ENCODE peak calls at places on chromosomes 7 and 10, in four cellular contexts. D is mesendoderm, Y is H9, I is IMR-90. P is an unnamed sample.
A peak's percentile ranks its signal among the peaks of the same experiment; 100 is the strongest.

GRCh38 chr7:139192014-139192706 is 38.9 kb upstream of the UBN2 start:
- DNase-seq in D (no peak), Y (no peak), I (peak; percentile 25), P (no peak)

GRCh38 chr10:6171891-6172354 is 30.8 kb upstream of the PFKFB3 start:
- DNase-seq in Y (no peak), D (no peak), I (peak; percentile 96), P (peak; percentile 53)

GRCh38 chr10:75379234-75379724 is 22.3 kb downstream of the ZNF503 start:
- DNase-seq in I (no peak), Y (no peak), D (no peak), P (peak; percentile 68)

GRCh38 chr7:39566056-39566921 is at the start of gene YAE1:
- DNase-seq in D (peak; percentile 90), I (peak; percentile 64), Y (peak; percentile 78), P (peak; percentile 78)

GRCh38 chr10:97781541-97782331 is 9.9 kb upstream of the SFRP5 start:
- DNase-seq in I (no peak), Y (no peak), D (no peak), P (no peak)

GRCh38 chr10:95480102-95480900 is 80.9 kb downstream of the SORBS1 start:
- DNase-seq in I (no peak), Y (no peak), D (peak; percentile 78), P (peak; percentile 25)

GRCh38 chr7:156515911-156516790 is 124.4 kb upstream of the RNF32 start:
- DNase-seq in Y (no peak), I (no peak), D (no peak), P (no peak)

GRCh38 chr10:121418126-121418777 is 180.0 kb downstream of the FGFR2 start:
- DNase-seq in Y (no peak), I (no peak), D (no peak), P (no peak)

GRCh38 chr10:118669020-118669766 is 73.7 kb upstream of the PRLHR start:
- DNase-seq in I (peak; percentile 52), D (peak; percentile 27), Y (no peak), P (peak; percentile 6)

GRCh38 chr10:12909182-12909835 is 92.2 kb downstream of the CCDC3 start:
- DNase-seq in D (no peak), I (no peak), Y (no peak), P (no peak)

GRCh38 chr10:124524991-124525653 is 63.5 kb downstream of the LHPP start:
- DNase-seq in I (no peak), Y (no peak), D (no peak), P (peak; percentile 63)

GRCh38 chr10:71230656-71231025 is 18.3 kb downstream of the UNC5B start:
- DNase-seq in D (no peak), I (no peak), Y (no peak), P (no peak)

GRCh38 chr7:143391462-143392404 is 10.6 kb downstream of the ZYX start:
- DNase-seq in I (peak; percentile 85), Y (peak; percentile 30), D (no peak), P (peak; percentile 53)

GRCh38 chr10:133236411-133237240 is 1.0 kb upstream of the VENTX start:
- DNase-seq in I (no peak), Y (no peak), D (no peak), P (no peak)

GRCh38 chr7:101688183-101688831 is 59.2 kb upstream of the MYL10 start:
- DNase-seq in Y (peak; percentile 85), D (peak; percentile 63), I (peak; percentile 46), P (peak; percentile 76)

GRCh38 chr10:70341016-70341415 is 41.4 kb downstream of the LRRC20 start:
- DNase-seq in D (no peak), I (no peak), Y (no peak), P (no peak)

GRCh38 chr7:7732566-7733290 is 14.3 kb upstream of the RPA3 start:
- DNase-seq in D (no peak), Y (no peak), I (peak; percentile 16), P (peak; percentile 33)

GRCh38 chr7:4819450-4820404 is 42.1 kb downstream of the PAPOLB start:
- DNase-seq in Y (peak; percentile 20), I (no peak), D (no peak), P (no peak)

GRCh38 chr10:86344281-86344680 is 22.3 kb downstream of the GRID1 start:
- DNase-seq in I (no peak), Y (no peak), D (no peak), P (no peak)

GRCh38 chr7:21365866-21366624 is 61.8 kb upstream of the SP4 start:
- DNase-seq in D (no peak), I (peak; percentile 30), Y (no peak), P (peak; percentile 14)

GRCh38 chr7:85030893-85031292 is 156.0 kb downstream of the SEMA3D start:
- DNase-seq in D (peak; percentile 62), I (peak; percentile 79), Y (no peak), P (peak; percentile 61)

GRCh38 chr10:3045471-3046209 is 21.7 kb upstream of the PFKP start:
- DNase-seq in Y (peak; percentile 79), I (peak; percentile 85), D (peak; percentile 87), P (peak; percentile 88)

GRCh38 chr10:86083206-86083605 is 283.4 kb downstream of the GRID1 start:
- DNase-seq in D (no peak), I (no peak), Y (no peak), P (no peak)

GRCh38 chr10:110643670-110644597 is at the start of gene RBM20:
- DNase-seq in D (no peak), Y (peak; percentile 59), I (no peak), P (peak; percentile 48)

GRCh38 chr7:133091943-133092464 is 10.1 kb upstream of the CHCHD3 start:
- DNase-seq in I (no peak), D (no peak), Y (no peak), P (no peak)

GRCh38 chr10:8326702-8327423 is 272.4 kb downstream of the GATA3 start:
- DNase-seq in Y (no peak), D (no peak), I (no peak), P (no peak)

GRCh38 chr7:114925443-114925842 is 3.5 kb downstream of the MDFIC start:
- DNase-seq in I (no peak), Y (no peak), D (no peak), P (no peak)

GRCh38 chr10:124290095-124290795 is 128.5 kb downstream of the OAT start:
- DNase-seq in D (peak; percentile 47), I (peak; percentile 6), Y (peak; percentile 32), P (peak; percentile 92)

GRCh38 chr7:28500143-28500542 is 87.8 kb downstream of the CREB5 start:
- DNase-seq in D (no peak), I (no peak), Y (no peak), P (no peak)

GRCh38 chr7:131249003-131249402 is 78.7 kb upstream of the MKLN1 start:
- DNase-seq in D (peak; percentile 94), I (peak; percentile 99), Y (no peak), P (peak; percentile 98)

GRCh38 chr10:122688293-122688989 is 11.2 kb downstream of the C10orf120 start:
- DNase-seq in Y (no peak), I (no peak), D (peak; percentile 77), P (no peak)

GRCh38 chr7:154928136-154929005 is 74.6 kb downstream of the PAXIP1 start:
- DNase-seq in D (peak; percentile 91), Y (no peak), I (peak; percentile 93), P (peak; percentile 93)

GRCh38 chr10:130361351-130362105 is 225.3 kb downstream of the GLRX3 start:
- DNase-seq in I (no peak), D (no peak), Y (no peak), P (no peak)

GRCh38 chr10:74000892-74001669 is 3.2 kb downstream of the VCL start:
- DNase-seq in I (no peak), D (no peak), Y (no peak), P (no peak)
- H3K4ac ChIP-seq in I (peak overlapping the region; percentile 7), D (no peak overlapping the region), Y (no peak overlapping the region), P (no peak overlapping the region)

DNA sequence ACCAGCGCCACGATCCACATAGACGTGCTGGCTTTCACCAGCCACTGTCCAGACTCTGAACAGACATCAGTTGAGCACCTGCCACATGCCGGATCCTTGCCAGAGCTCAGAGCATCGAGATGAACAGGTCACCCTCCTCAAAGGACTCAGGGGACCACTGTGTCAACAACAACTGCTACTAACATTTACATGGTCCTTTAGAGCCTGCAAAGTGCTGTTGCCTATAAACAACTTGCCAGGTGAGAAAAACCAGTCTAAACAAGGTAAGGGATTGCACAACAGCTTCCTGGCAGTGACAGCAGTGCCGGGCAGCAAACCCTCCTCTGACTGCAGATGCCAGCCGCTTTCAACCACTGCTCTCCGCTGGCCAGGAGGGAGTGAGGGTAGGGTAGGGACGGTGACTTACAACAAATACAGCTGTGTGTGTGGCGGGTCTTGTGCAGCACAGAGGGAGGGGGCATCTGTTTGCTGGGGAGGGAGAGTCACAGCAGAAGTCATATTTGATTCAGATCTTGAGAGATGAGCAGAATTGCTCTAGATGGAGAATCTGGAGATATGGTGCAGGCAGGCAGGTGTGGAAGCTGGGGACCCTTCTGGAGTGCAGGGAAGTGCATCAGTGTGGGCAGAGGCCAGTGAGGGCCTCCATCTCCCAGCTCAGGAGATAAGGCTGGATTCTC is 32.8 kb upstream of the RHEB start:
- DNase-seq in D (peak; percentile 17), I (no peak), Y (no peak), P (no peak)
- H3K4ac ChIP-seq in D (no peak overlapping the region), I (no peak overlapping the region), Y (no peak overlapping the region), P (no peak overlapping the region)

GRCh38 chr10:125824736-125825135 is 1.4 kb downstream of the BCCIP start:
- DNase-seq in Y (no peak), D (peak; percentile 36), I (peak; percentile 61), P (peak; percentile 22)

GRCh38 chr10:125820705-125821104 is 2.4 kb downstream of the UROS start:
- DNase-seq in Y (no peak), D (no peak), I (no peak), P (no peak)

GRCh38 chr10:125823663-125824251 is 411 bp downstream of the BCCIP start:
- DNase-seq in D (no peak), Y (no peak), I (peak; percentile 1), P (peak; percentile 27)

GRCh38 chr10:125827133-125827532 is 3.8 kb downstream of the BCCIP start:
- DNase-seq in I (no peak), Y (no peak), D (no peak), P (no peak)

DNA sequence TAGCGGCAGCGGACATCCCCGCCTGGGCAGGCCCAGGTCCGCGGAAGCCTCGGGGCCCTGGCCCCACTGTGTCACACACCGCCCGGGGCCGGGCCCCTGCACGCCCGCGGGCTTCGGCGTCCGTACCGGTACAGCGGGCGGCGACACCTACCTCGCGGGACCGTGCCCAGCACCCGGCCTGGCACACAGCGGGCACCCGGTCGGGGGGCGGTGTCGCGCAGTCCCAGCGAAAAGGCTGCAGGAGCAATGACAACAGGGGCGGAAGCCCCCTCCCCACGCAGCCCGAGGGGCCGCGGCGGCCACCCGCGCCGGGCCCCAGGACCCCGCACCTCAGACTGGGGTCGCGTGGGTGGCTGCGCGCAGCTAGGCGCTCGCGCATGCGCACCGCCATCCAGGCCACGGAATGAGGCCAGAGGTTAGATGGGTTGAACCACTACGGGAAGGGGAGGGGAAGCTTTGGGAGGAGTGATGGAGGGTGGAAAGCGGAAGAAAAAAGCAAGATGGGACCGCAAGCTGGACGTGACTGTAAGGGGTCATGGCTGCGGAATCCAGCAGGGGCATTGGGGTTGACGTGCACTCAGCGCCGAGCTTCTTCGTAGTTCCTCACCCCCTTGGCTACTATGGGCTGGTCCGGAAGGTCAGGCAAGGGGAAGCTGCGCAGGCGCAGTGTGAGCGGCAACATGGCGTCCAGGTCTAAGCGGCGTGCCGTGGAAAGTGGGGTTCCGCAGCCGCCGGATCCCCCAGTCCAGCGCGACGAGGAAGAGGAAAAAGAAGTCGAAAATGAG is at the start of the genes BCCIP and UROS:
- DNase-seq in D (peak; percentile 91), I (peak; percentile 87), Y (peak; percentile 85), P (peak; percentile 90)
- H3K4ac ChIP-seq in D (peak within 1 kb of the TSS; percentile 89), I (peak within 1 kb of the TSS; percentile 100), Y (no peak within 1 kb of the TSS), P (peak within 1 kb of the TSS; percentile 98)

DNA sequence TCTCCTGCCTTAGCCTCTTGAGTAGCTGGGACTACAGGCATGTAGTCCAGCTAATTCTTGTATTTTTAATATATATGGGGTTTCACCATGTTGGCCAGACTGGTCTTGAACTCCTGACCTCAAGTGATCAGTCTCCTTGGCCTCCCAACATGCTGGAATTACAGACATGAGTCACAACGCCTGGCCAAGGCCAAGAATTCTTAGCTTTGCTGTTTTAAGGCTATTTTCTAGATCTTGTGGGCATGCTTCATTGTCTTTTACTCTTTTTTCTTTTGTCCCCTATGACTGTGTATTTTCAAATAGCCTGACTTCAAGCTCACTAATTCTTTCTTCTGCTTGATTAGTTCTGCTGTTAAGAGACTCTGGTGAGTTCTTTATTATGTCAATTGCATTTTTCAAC is 56.4 kb upstream of the TAS2R16 start:
- DNase-seq in D (no peak), I (no peak), Y (no peak), P (no peak)
- H3K4ac ChIP-seq in D (no peak overlapping the region), I (no peak overlapping the region), Y (no peak overlapping the region), P (no peak overlapping the region)

P was measured in mesenchymal stem cell.